ENCODE peak calls at places on chromosomes 16 and 17, in nine cellular contexts. One of them, this sample, is unnamed.

GRCh38 chr16:85916141-85916890 is 17.4 kb downstream of the IRF8 start:
- DNase-seq in GM23338: no peak
- DNase-seq in HCT116: no peak
- DNase-seq in stomach: peak; percentile 92
- DNase-seq in K562: no peak
- DNase-seq in breast epithelium: no peak
- DNase-seq in Panc1: no peak
- DNase-seq in endothelial cell of umbilical vein: no peak
- DNase-seq in prostate gland: no peak
- DNase-seq in this sample: no peak

GRCh38 chr16:49277766-49278566 is 3.7 kb downstream of the CBLN1 start:
- DNase-seq in Panc1: no peak
- DNase-seq in endothelial cell of umbilical vein: no peak
- DNase-seq in K562: no peak
- DNase-seq in breast epithelium: no peak
- DNase-seq in prostate gland: no peak
- DNase-seq in GM23338: peak; percentile 64
- DNase-seq in stomach: no peak
- DNase-seq in HCT116: no peak
- DNase-seq in this sample: peak; percentile 85

GRCh38 chr17:1491406-1492248 is 859 bp downstream of the MYO1C start:
- DNase-seq in Panc1: no peak
- DNase-seq in HCT116: no peak
- DNase-seq in stomach: peak; percentile 78
- DNase-seq in prostate gland: no peak
- DNase-seq in K562: peak; percentile 87
- DNase-seq in endothelial cell of umbilical vein: no peak
- DNase-seq in GM23338: peak; percentile 44
- DNase-seq in breast epithelium: no peak
- DNase-seq in this sample: no peak

GRCh38 chr17:79045830-79046500 is 22.0 kb downstream of the C1QTNF1 start:
- DNase-seq in prostate gland: peak; percentile 68
- DNase-seq in endothelial cell of umbilical vein: peak; percentile 79
- DNase-seq in breast epithelium: peak; percentile 77
- DNase-seq in stomach: peak; percentile 82
- DNase-seq in K562: peak; percentile 77
- DNase-seq in Panc1: no peak
- DNase-seq in HCT116: peak; percentile 54
- DNase-seq in GM23338: peak; percentile 87
- DNase-seq in this sample: no peak

GRCh38 chr16:85567101-85567866 is 45.8 kb upstream of the GSE1 start:
- DNase-seq in endothelial cell of umbilical vein: no peak
- DNase-seq in HCT116: no peak
- DNase-seq in prostate gland: no peak
- DNase-seq in GM23338: peak; percentile 56
- DNase-seq in breast epithelium: no peak
- DNase-seq in Panc1: no peak
- DNase-seq in stomach: no peak
- DNase-seq in K562: peak; percentile 88
- DNase-seq in this sample: no peak

GRCh38 chr16:11896776-11897175 is 19.0 kb downstream of the GSPT1 start:
- DNase-seq in prostate gland: no peak
- DNase-seq in Panc1: no peak
- DNase-seq in HCT116: no peak
- DNase-seq in endothelial cell of umbilical vein: peak; percentile 70
- DNase-seq in stomach: no peak
- DNase-seq in breast epithelium: no peak
- DNase-seq in K562: no peak
- DNase-seq in GM23338: no peak
- DNase-seq in this sample: no peak

GRCh38 chr17:83131268-83132011 is 52.0 kb downstream of the METRNL start:
- DNase-seq in HCT116: no peak
- DNase-seq in breast epithelium: no peak
- DNase-seq in K562: peak; percentile 53
- DNase-seq in endothelial cell of umbilical vein: no peak
- DNase-seq in Panc1: no peak
- DNase-seq in GM23338: no peak
- DNase-seq in prostate gland: no peak
- DNase-seq in stomach: no peak
- DNase-seq in this sample: no peak

GRCh38 chr17:15418781-15419180 is 48.6 kb downstream of the CDRT4 start:
- DNase-seq in stomach: no peak
- DNase-seq in breast epithelium: no peak
- DNase-seq in Panc1: no peak
- DNase-seq in HCT116: no peak
- DNase-seq in K562: no peak
- DNase-seq in endothelial cell of umbilical vein: no peak
- DNase-seq in GM23338: no peak
- DNase-seq in prostate gland: no peak
- DNase-seq in this sample: no peak

GRCh38 chr16:84700518-84701277 is 898 bp downstream of the USP10 start:
- DNase-seq in HCT116: no peak
- DNase-seq in K562: no peak
- DNase-seq in stomach: no peak
- DNase-seq in prostate gland: peak; percentile 15
- DNase-seq in GM23338: peak; percentile 47
- DNase-seq in Panc1: no peak
- DNase-seq in endothelial cell of umbilical vein: peak; percentile 46
- DNase-seq in breast epithelium: no peak
- DNase-seq in this sample: no peak

GRCh38 chr17:12180644-12181261 is 160.1 kb downstream of the MAP2K4 start:
- DNase-seq in HCT116: peak; percentile 47
- DNase-seq in stomach: no peak
- DNase-seq in K562: peak; percentile 27
- DNase-seq in prostate gland: peak; percentile 30
- DNase-seq in endothelial cell of umbilical vein: peak; percentile 35
- DNase-seq in breast epithelium: no peak
- DNase-seq in Panc1: peak; percentile 24
- DNase-seq in GM23338: peak; percentile 78
- DNase-seq in this sample: no peak

GRCh38 chr16:28204622-28205021 is 7.1 kb downstream of the XPO6 start:
- DNase-seq in GM23338: no peak
- DNase-seq in K562: no peak
- DNase-seq in Panc1: no peak
- DNase-seq in prostate gland: no peak
- DNase-seq in endothelial cell of umbilical vein: no peak
- DNase-seq in breast epithelium: no peak
- DNase-seq in HCT116: no peak
- DNase-seq in stomach: no peak
- DNase-seq in this sample: no peak

GRCh38 chr16:75559564-75560372 is 3.7 kb upstream of the TMEM231 start:
- DNase-seq in endothelial cell of umbilical vein: no peak
- DNase-seq in Panc1: no peak
- DNase-seq in stomach: no peak
- DNase-seq in GM23338: peak; percentile 24
- DNase-seq in breast epithelium: no peak
- DNase-seq in K562: peak; percentile 38
- DNase-seq in HCT116: no peak
- DNase-seq in prostate gland: no peak
- DNase-seq in this sample: no peak

GRCh38 chr17:46182961-46183360 is 10.3 kb downstream of the KANSL1 start:
- DNase-seq in K562: no peak
- DNase-seq in breast epithelium: no peak
- DNase-seq in GM23338: peak; percentile 88
- DNase-seq in endothelial cell of umbilical vein: no peak
- DNase-seq in HCT116: no peak
- DNase-seq in Panc1: no peak
- DNase-seq in stomach: no peak
- DNase-seq in prostate gland: no peak
- DNase-seq in this sample: no peak

GRCh38 chr17:73827627-73828241 is 183.5 kb upstream of the SDK2 start:
- DNase-seq in HCT116: no peak
- DNase-seq in K562: no peak
- DNase-seq in endothelial cell of umbilical vein: no peak
- DNase-seq in stomach: no peak
- DNase-seq in breast epithelium: no peak
- DNase-seq in GM23338: peak; percentile 56
- DNase-seq in Panc1: no peak
- DNase-seq in prostate gland: peak; percentile 57
- DNase-seq in this sample: no peak

GRCh38 chr17:19762515-19762961 is 14.4 kb upstream of the ALDH3A1 start:
- DNase-seq in HCT116: no peak
- DNase-seq in prostate gland: peak; percentile 38
- DNase-seq in GM23338: peak; percentile 92
- DNase-seq in stomach: peak; percentile 72
- DNase-seq in endothelial cell of umbilical vein: peak; percentile 71
- DNase-seq in Panc1: no peak
- DNase-seq in K562: no peak
- DNase-seq in breast epithelium: no peak
- DNase-seq in this sample: no peak

GRCh38 chr17:28881533-28882056 is 15.9 kb downstream of the FLOT2 start:
- DNase-seq in Panc1: no peak
- DNase-seq in breast epithelium: no peak
- DNase-seq in stomach: no peak
- DNase-seq in K562: no peak
- DNase-seq in prostate gland: no peak
- DNase-seq in GM23338: no peak
- DNase-seq in endothelial cell of umbilical vein: no peak
- DNase-seq in HCT116: no peak
- DNase-seq in this sample: no peak

GRCh38 chr17:13337864-13338371 is 263.8 kb downstream of the HS3ST3A1 start:
- DNase-seq in stomach: no peak
- DNase-seq in prostate gland: peak; percentile 6
- DNase-seq in endothelial cell of umbilical vein: peak; percentile 18
- DNase-seq in Panc1: peak; percentile 39
- DNase-seq in GM23338: peak; percentile 57
- DNase-seq in breast epithelium: no peak
- DNase-seq in HCT116: peak; percentile 54
- DNase-seq in K562: peak; percentile 11
- DNase-seq in this sample: no peak
- H3K4me3 ChIP-seq in stomach: peak overlapping the region; percentile 30
- H3K4me3 ChIP-seq in prostate gland: no peak overlapping the region
- H3K4me3 ChIP-seq in endothelial cell of umbilical vein: no peak overlapping the region
- H3K4me3 ChIP-seq in Panc1: peak overlapping the region; percentile 22
- H3K4me3 ChIP-seq in GM23338: peak overlapping the region; percentile 32
- H3K4me3 ChIP-seq in breast epithelium: peak overlapping the region; percentile 52
- H3K4me3 ChIP-seq in HCT116: peak overlapping the region; percentile 50
- H3K4me3 ChIP-seq in K562: peak overlapping the region; percentile 21
- H3K4me3 ChIP-seq in this sample: peak overlapping the region; percentile 45

GRCh38 chr17:56832446-56832845 is 1.3 kb downstream of the C17orf67 start:
- DNase-seq in endothelial cell of umbilical vein: no peak
- DNase-seq in stomach: no peak
- DNase-seq in K562: no peak
- DNase-seq in GM23338: peak; percentile 15
- DNase-seq in Panc1: no peak
- DNase-seq in prostate gland: no peak
- DNase-seq in HCT116: no peak
- DNase-seq in breast epithelium: no peak
- DNase-seq in this sample: no peak

GRCh38 chr17:56833812-56834379 is at the start of the genes C17orf67 and DGKE:
- DNase-seq in breast epithelium: peak; percentile 98
- DNase-seq in prostate gland: peak; percentile 98
- DNase-seq in stomach: peak; percentile 99
- DNase-seq in endothelial cell of umbilical vein: peak; percentile 97
- DNase-seq in GM23338: peak; percentile 97
- DNase-seq in HCT116: peak; percentile 88
- DNase-seq in K562: peak; percentile 98
- DNase-seq in Panc1: peak; percentile 54
- DNase-seq in this sample: peak; percentile 99

GRCh38 chr17:56831364-56832095 is 2.2 kb downstream of the C17orf67 start:
- DNase-seq in stomach: no peak
- DNase-seq in prostate gland: no peak
- DNase-seq in K562: no peak
- DNase-seq in Panc1: no peak
- DNase-seq in breast epithelium: no peak
- DNase-seq in endothelial cell of umbilical vein: no peak
- DNase-seq in GM23338: no peak
- DNase-seq in HCT116: no peak
- DNase-seq in this sample: no peak

GRCh38 chr17:56834380-56835258 is 668 bp downstream of the DGKE start:
- DNase-seq in Panc1: no peak
- DNase-seq in stomach: peak; percentile 64
- DNase-seq in breast epithelium: no peak
- DNase-seq in HCT116: no peak
- DNase-seq in GM23338: peak; percentile 65
- DNase-seq in endothelial cell of umbilical vein: peak; percentile 51
- DNase-seq in prostate gland: peak; percentile 56
- DNase-seq in K562: peak; percentile 51
- DNase-seq in this sample: no peak

DNA sequence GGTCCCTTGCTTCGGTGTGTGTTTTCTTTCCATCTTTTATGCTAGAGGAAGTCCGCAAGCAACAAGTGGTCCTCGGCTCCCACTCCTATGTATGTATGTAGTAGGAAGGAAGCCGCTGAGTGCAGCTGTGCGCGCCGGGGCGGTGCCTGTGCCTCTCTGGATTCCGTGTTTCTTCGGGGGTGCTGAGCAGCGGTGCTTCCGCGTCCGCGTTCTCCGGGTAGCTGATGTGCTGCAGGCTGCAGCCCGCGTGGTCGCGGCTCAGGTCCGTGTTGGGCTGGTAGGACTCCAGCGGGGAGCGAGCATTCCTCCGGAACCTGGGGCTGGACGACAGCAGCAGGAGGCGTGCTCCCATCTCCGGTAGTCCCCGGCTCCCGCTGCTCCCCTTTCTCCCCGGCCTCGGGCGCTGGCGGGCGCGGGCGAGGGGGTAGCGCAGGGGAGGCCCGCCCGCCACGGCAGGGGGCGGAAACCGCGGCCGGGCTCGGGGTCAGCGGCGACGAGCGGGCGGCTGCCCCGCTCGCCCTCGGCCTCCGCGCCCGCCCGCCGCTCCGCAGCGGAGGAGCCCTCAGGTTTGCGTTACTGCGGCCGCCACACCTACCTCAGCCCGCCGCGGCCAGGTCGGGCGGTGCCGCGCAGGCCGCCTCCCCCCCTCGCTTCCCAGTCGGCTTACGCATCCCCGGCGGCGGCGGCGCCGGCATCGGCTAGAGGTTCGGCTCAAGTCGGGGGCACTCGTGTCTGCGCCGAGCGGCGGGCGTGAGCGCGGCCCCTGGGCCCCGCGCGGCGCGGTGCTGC is 503 bp downstream of the C17orf67 start:
- DNase-seq in HCT116: peak; percentile 51
- DNase-seq in Panc1: no peak
- DNase-seq in prostate gland: peak; percentile 25
- DNase-seq in K562: peak; percentile 64
- DNase-seq in endothelial cell of umbilical vein: peak; percentile 62
- DNase-seq in breast epithelium: no peak
- DNase-seq in stomach: peak; percentile 63
- DNase-seq in GM23338: peak; percentile 77
- DNase-seq in this sample: no peak
- H3K27ac ChIP-seq in HCT116: peak overlapping the region; percentile 74
- H3K27ac ChIP-seq in Panc1: peak overlapping the region; percentile 81
- H3K27ac ChIP-seq in prostate gland: peak overlapping the region; percentile 95
- H3K27ac ChIP-seq in K562: peak overlapping the region; percentile 29
- H3K27ac ChIP-seq in endothelial cell of umbilical vein: peak overlapping the region; percentile 76
- H3K27ac ChIP-seq in breast epithelium: peak overlapping the region; percentile 83
- H3K27ac ChIP-seq in stomach: peak overlapping the region; percentile 84
- H3K27ac ChIP-seq in GM23338: no peak overlapping the region
- H3K27ac ChIP-seq in this sample: peak overlapping the region; percentile 92

GRCh38 chr16:53703590-53704444 is at the start of the genes FTO and RPGRIP1L:
- DNase-seq in stomach: peak; percentile 99
- DNase-seq in K562: peak; percentile 86
- DNase-seq in GM23338: peak; percentile 98
- DNase-seq in HCT116: peak; percentile 98
- DNase-seq in prostate gland: peak; percentile 100
- DNase-seq in breast epithelium: peak; percentile 99
- DNase-seq in endothelial cell of umbilical vein: peak; percentile 100
- DNase-seq in Panc1: peak; percentile 95
- DNase-seq in this sample: peak; percentile 100
- TF ChIP-seq POLR2AphosphoS5 in stomach: peak; percentile 62
- TF ChIP-seq POLR2AphosphoS5 in K562: no peak
- TF ChIP-seq POLR2AphosphoS5 in GM23338: peak; percentile 77
- TF ChIP-seq POLR2AphosphoS5 in HCT116: peak; percentile 36
- TF ChIP-seq POLR2AphosphoS5 in prostate gland: peak; percentile 97
- TF ChIP-seq POLR2AphosphoS5 in breast epithelium: peak; percentile 86
- TF ChIP-seq POLR2AphosphoS5 in endothelial cell of umbilical vein: peak; percentile 40
- TF ChIP-seq POLR2AphosphoS5 in Panc1: no peak
- TF ChIP-seq POLR2AphosphoS5 in this sample: peak; percentile 86

GRCh38 chr16:62036807-62037135 is 533 bp upstream of the CDH8 start:
- DNase-seq in HCT116: no peak
- DNase-seq in prostate gland: no peak
- DNase-seq in K562: no peak
- DNase-seq in Panc1: no peak
- DNase-seq in endothelial cell of umbilical vein: no peak
- DNase-seq in GM23338: peak; percentile 50
- DNase-seq in breast epithelium: no peak
- DNase-seq in stomach: no peak
- DNase-seq in this sample: no peak
- H3K4me3 ChIP-seq in HCT116: no peak overlapping the region
- H3K4me3 ChIP-seq in prostate gland: no peak overlapping the region
- H3K4me3 ChIP-seq in K562: no peak overlapping the region
- H3K4me3 ChIP-seq in Panc1: no peak overlapping the region
- H3K4me3 ChIP-seq in endothelial cell of umbilical vein: no peak overlapping the region
- H3K4me3 ChIP-seq in GM23338: peak overlapping the region; percentile 71
- H3K4me3 ChIP-seq in breast epithelium: peak overlapping the region; percentile 50
- H3K4me3 ChIP-seq in stomach: no peak overlapping the region
- H3K4me3 ChIP-seq in this sample: no peak overlapping the region